ENCODE peak calls at places on chromosomes 16 and 17, in seven cellular contexts. P, V, I, Y, F, J and Z are unnamed samples.

GRCh38 chr17:76150712-76151622 is 9.9 kb upstream of the FOXJ1 start:
- DNase-seq in P (no peak), I (no peak), Y (no peak), J (no peak), F (no peak), V (no peak), Z (no peak)

GRCh38 chr17:65332375-65332774 is 195.2 kb downstream of the RGS9 start:
- DNase-seq in J (no peak), V (peak; percentile 51), F (no peak), Y (peak; percentile 2), I (no peak), P (no peak), Z (no peak)

GRCh38 chr17:18968945-18969887 is 17.3 kb downstream of the SLC5A10 start:
- DNase-seq in J (no peak), V (peak; percentile 68), F (no peak), P (no peak), I (no peak), Y (no peak), Z (peak; percentile 58)

GRCh38 chr16:56628486-56629035 is 3.0 kb downstream of the MT1E start:
- DNase-seq in F (no peak), V (no peak), J (no peak), I (no peak), P (no peak), Y (no peak), Z (no peak)

GRCh38 chr17:16973760-16974540 is 2.0 kb upstream of the TNFRSF13B start:
- DNase-seq in F (no peak), J (no peak), V (no peak), Y (no peak), P (no peak), I (no peak), Z (no peak)

GRCh38 chr16:27646811-27647210 is 96.9 kb downstream of the KATNIP start:
- DNase-seq in I (no peak), P (peak; percentile 30), J (no peak), Y (no peak), V (no peak), F (no peak), Z (no peak)

GRCh38 chr17:71273451-71273850 is 847.4 kb upstream of the SOX9 start:
- DNase-seq in P (no peak), Y (no peak), V (no peak), I (no peak), J (no peak), F (no peak), Z (no peak)

GRCh38 chr17:58692239-58693055 is at the start of gene RAD51C:
- DNase-seq in P (peak; percentile 80), Y (peak; percentile 56), F (peak; percentile 82), I (peak; percentile 82), J (peak; percentile 88), V (peak; percentile 66), Z (peak; percentile 93)

GRCh38 chr16:54923988-54924387 is 6.7 kb upstream of the IRX5 start:
- DNase-seq in P (no peak), V (peak; percentile 72), F (no peak), J (no peak), Y (no peak), I (no peak), Z (no peak)

GRCh38 chr17:79947351-79948031 is 88.2 kb downstream of the TBC1D16 start:
- DNase-seq in F (no peak), J (no peak), P (no peak), I (no peak), V (no peak), Y (no peak), Z (no peak)

GRCh38 chr17:17681744-17682292 is 560 bp downstream of the RAI1 start:
- DNase-seq in J (no peak), V (no peak), F (no peak), P (no peak), Y (no peak), I (peak; percentile 40), Z (peak; percentile 46)

GRCh38 chr16:90061437-90061836 is 15.7 kb downstream of the PRDM7 start:
- DNase-seq in F (no peak), I (no peak), J (no peak), P (no peak), Y (no peak), V (no peak), Z (no peak)

GRCh38 chr17:1294157-1294717 is 14.8 kb downstream of the TRARG1 start:
- DNase-seq in J (no peak), F (peak; percentile 78), V (no peak), I (peak; percentile 96), Y (no peak), P (peak; percentile 68), Z (no peak)

GRCh38 chr16:88538366-88539060 is 31.7 kb upstream of the ZC3H18 start:
- DNase-seq in V (no peak), P (no peak), I (no peak), J (no peak), Y (no peak), F (no peak), Z (no peak)

GRCh38 chr17:67993153-67993997 is 2.9 kb downstream of the C17orf58 start:
- DNase-seq in J (peak; percentile 82), F (peak; percentile 56), P (peak; percentile 76), I (peak; percentile 66), V (peak; percentile 57), Y (no peak), Z (peak; percentile 77)

GRCh38 chr16:10339777-10340752 is 45.8 kb upstream of the ATF7IP2 start:
- DNase-seq in V (no peak), P (no peak), I (no peak), Y (no peak), F (no peak), J (no peak), Z (peak; percentile 31)

GRCh38 chr17:21034350-21035235 is 8.2 kb downstream of the USP22 start:
- DNase-seq in V (no peak), I (peak; percentile 65), P (no peak), Y (no peak), J (no peak), F (no peak), Z (no peak)

GRCh38 chr17:1714488-1714979 is 4.4 kb upstream of the TLCD2 start:
- DNase-seq in V (peak; percentile 80), P (peak; percentile 41), J (peak; percentile 77), F (no peak), Y (peak; percentile 96), I (no peak), Z (peak; percentile 95)

GRCh38 chr17:15998031-15998574 is 1.4 kb downstream of the ZSWIM7 start:
- DNase-seq in Y (no peak), J (no peak), V (no peak), P (no peak), F (no peak), I (no peak), Z (no peak)

GRCh38 chr17:36936455-36936934 is 780 bp upstream of the LHX1 start:
- DNase-seq in Y (no peak), P (no peak), I (no peak), V (no peak), F (no peak), J (peak; percentile 84), Z (no peak)

GRCh38 chr17:2192367-2193028 is 111.1 kb downstream of the SMG6 start:
- DNase-seq in P (peak; percentile 91), Y (peak; percentile 93), F (peak; percentile 41), J (no peak), V (peak; percentile 96), I (peak; percentile 44), Z (peak; percentile 76)

GRCh38 chr17:41967141-41967920 is 736 bp downstream of the CNP start:
- DNase-seq in V (no peak), I (peak; percentile 32), J (no peak), F (peak; percentile 12), Y (no peak), P (no peak), Z (no peak)

GRCh38 chr17:142876-143784 is 5.8 kb downstream of the SCGB1C2 start:
- DNase-seq in F (no peak), Y (no peak), P (no peak), V (no peak), J (no peak), I (no peak), Z (no peak)

GRCh38 chr16:28110977-28111376 is 47.5 kb upstream of the GSG1L start:
- DNase-seq in V (no peak), J (no peak), F (no peak), P (no peak), Y (no peak), I (no peak), Z (no peak)

GRCh38 chr16:88458039-88458772 is 5.1 kb downstream of the ZFPM1 start:
- DNase-seq in V (no peak), I (no peak), P (no peak), J (no peak), F (no peak), Y (no peak), Z (no peak)

GRCh38 chr17:45929344-45929743 is 35.0 kb downstream of the MAPT start:
- DNase-seq in F (no peak), V (no peak), P (no peak), Y (no peak), I (no peak), J (no peak), Z (no peak)

GRCh38 chr16:65445313-65446260 is 323.7 kb upstream of the CDH11 start:
- DNase-seq in V (peak; percentile 70), Y (no peak), F (no peak), P (no peak), I (no peak), J (no peak), Z (no peak)

GRCh38 chr17:77110006-77110374 is 30.8 kb upstream of the SEC14L1 start:
- DNase-seq in Y (no peak), I (no peak), F (no peak), P (peak; percentile 26), J (no peak), V (no peak), Z (no peak)

GRCh38 chr17:82502207-82502606 is 17.3 kb upstream of the FOXK2 start:
- DNase-seq in P (no peak), F (no peak), V (peak; percentile 87), Y (no peak), I (no peak), J (no peak), Z (no peak)

GRCh38 chr17:41680426-41681040 is 8.2 kb upstream of the EIF1 start:
- DNase-seq in J (no peak), Y (no peak), F (no peak), I (no peak), V (no peak), P (no peak), Z (no peak)

GRCh38 chr17:49358638-49359247 is 3.3 kb downstream of the ZNF652 start:
- DNase-seq in Y (no peak), P (no peak), V (no peak), F (no peak), I (peak; percentile 28), J (no peak), Z (no peak)

GRCh38 chr16:23838485-23839142 is 2.8 kb downstream of the PRKCB start:
- DNase-seq in V (no peak), P (no peak), Y (no peak), J (no peak), I (no peak), F (no peak), Z (no peak)

GRCh38 chr16:82135844-82136243 is 34.2 kb downstream of the MPHOSPH6 start:
- DNase-seq in I (no peak), F (no peak), J (no peak), Y (no peak), P (no peak), V (no peak), Z (no peak)

GRCh38 chr16:3022697-3023414 is 886 bp downstream of the HCFC1R1 start:
- DNase-seq in F (no peak), J (no peak), Y (no peak), V (no peak), P (peak; percentile 14), I (no peak), Z (peak; percentile 86)

GRCh38 chr17:17781591-17782424 is 55.0 kb downstream of the SREBF1 start:
- DNase-seq in I (peak; percentile 27), F (peak; percentile 17), V (no peak), Y (no peak), J (peak; percentile 44), P (no peak), Z (peak; percentile 51)

GRCh38 chr17:79371984-79372383 is 238.9 kb downstream of the RBFOX3 start:
- DNase-seq in V (no peak), J (no peak), P (no peak), F (no peak), I (no peak), Y (no peak), Z (no peak)

GRCh38 chr17:42784361-42784760 is 4.0 kb downstream of the WNK4 start:
- DNase-seq in J (no peak), V (no peak), P (no peak), Y (no peak), I (no peak), F (no peak), Z (no peak)

GRCh38 chr17:59372138-59372751 is 40.8 kb downstream of the YPEL2 start:
- DNase-seq in I (no peak), P (no peak), Y (no peak), F (no peak), J (no peak), V (no peak), Z (no peak)